ENCODE peak calls at places on chromosomes 5 and 9, in eight cellular contexts. E is lower lobe of right lung; O is PC-9; H is CD8-positive, alpha-beta memory T cell; Y is CD4-positive, alpha-beta memory T cell; U is pancreas; X is iPS DF 6.9; J is tibial artery. D is an unnamed sample. For H3K4me1, the result is how much of the 10 kb centered on the place peaks cover.

GRCh38 chr5:69502375-69503143 is 10.0 kb downstream of the OCLN start:
- DNase-seq in E (no peak), O (peak), H (no peak), Y (no peak), U (no peak), X (no peak), J (no peak), D (no peak)

GRCh38 chr5:16994576-16994975 is 58.5 kb upstream of the MYO10 start:
- DNase-seq in E (no peak), O (no peak), H (no peak), Y (no peak), U (no peak), X (peak), J (no peak), D (no peak)

GRCh38 chr9:71737455-71737854 is 30.9 kb downstream of the CEMIP2 start:
- DNase-seq in E (no peak), O (no peak), H (no peak), Y (no peak), U (no peak), X (no peak), J (no peak), D (no peak)

GRCh38 chr5:112308608-112309007 is 110.5 kb downstream of the EPB41L4A start:
- DNase-seq in E (no peak), O (no peak), H (no peak), Y (no peak), U (no peak), X (no peak), J (no peak), D (no peak)

GRCh38 chr5:86864022-86864421 is 246.3 kb downstream of the COX7C start:
- DNase-seq in E (no peak), O (no peak), H (no peak), Y (no peak), U (no peak), X (no peak), J (no peak), D (no peak)

GRCh38 chr5:31809037-31809910 is 170.3 kb downstream of the PDZD2 start:
- DNase-seq in E (peak), O (peak), H (no peak), Y (no peak), U (peak), X (no peak), J (peak), D (peak)

GRCh38 chr5:88680253-88681132 is 202.5 kb downstream of the MEF2C start:
- DNase-seq in E (peak), O (peak), H (peak), Y (peak), U (peak), X (no peak), J (no peak), D (peak)

GRCh38 chr5:80067531-80067930 is 32.4 kb downstream of the THBS4 start:
- DNase-seq in E (no peak), O (no peak), H (no peak), Y (no peak), U (no peak), X (no peak), J (no peak), D (no peak)

GRCh38 chr9:35406183-35406959 is 83.5 kb upstream of the RUSC2 start:
- DNase-seq in E (peak), O (no peak), H (no peak), Y (no peak), U (peak), X (peak), J (no peak), D (peak)

GRCh38 chr5:154945695-154946301 is 4.9 kb downstream of the MRPL22 start:
- DNase-seq in E (no peak), O (no peak), H (no peak), Y (no peak), U (no peak), X (no peak), J (no peak), D (no peak)

GRCh38 chr9:26756881-26757280 is 135.7 kb downstream of the CAAP1 start:
- DNase-seq in E (no peak), O (no peak), H (no peak), Y (no peak), U (no peak), X (no peak), J (no peak), D (no peak)

GRCh38 chr9:215631-216155 is 1.0 kb downstream of the DOCK8 start:
- DNase-seq in E (no peak), O (no peak), H (no peak), Y (no peak), U (no peak), X (no peak), J (no peak), D (no peak)

GRCh38 chr5:33994845-33995244 is 10.4 kb upstream of the SLC45A2 start:
- DNase-seq in E (no peak), O (no peak), H (no peak), Y (no peak), U (no peak), X (no peak), J (no peak), D (no peak)

GRCh38 chr5:127634007-127634406 is 14.9 kb upstream of the CTXN3 start:
- DNase-seq in E (no peak), O (no peak), H (no peak), Y (no peak), U (no peak), X (no peak), J (no peak), D (no peak)

GRCh38 chr9:91001146-91001611 is 199.6 kb downstream of the SYK start:
- DNase-seq in E (no peak), O (peak), H (no peak), Y (no peak), U (no peak), X (no peak), J (no peak), D (no peak)

GRCh38 chr5:112692472-112692871 is 45.2 kb upstream of the APC start:
- DNase-seq in E (no peak), O (no peak), H (no peak), Y (no peak), U (no peak), X (no peak), J (no peak), D (no peak)

GRCh38 chr9:114308361-114308950 is 14.4 kb upstream of the ORM1 start:
- DNase-seq in E (no peak), O (no peak), H (no peak), Y (no peak), U (no peak), X (no peak), J (peak), D (peak)

GRCh38 chr5:143051244-143052058 is 281.3 kb downstream of the ARHGAP26 start:
- DNase-seq in E (no peak), O (peak), H (no peak), Y (no peak), U (peak), X (no peak), J (no peak), D (no peak)

GRCh38 chr9:91817493-91818225 is 132.4 kb downstream of the ROR2 start:
- DNase-seq in E (no peak), O (no peak), H (no peak), Y (no peak), U (no peak), X (no peak), J (peak), D (no peak)

GRCh38 chr9:126622872-126623271 is 9.1 kb downstream of the LMX1B start:
- DNase-seq in E (no peak), O (no peak), H (no peak), Y (no peak), U (no peak), X (no peak), J (no peak), D (no peak)

GRCh38 chr5:97735209-97735608 is 552.2 kb upstream of the RIOK2 start:
- DNase-seq in E (no peak), O (no peak), H (no peak), Y (no peak), U (no peak), X (no peak), J (no peak), D (no peak)

GRCh38 chr5:27472000-27472763 is 433.8 kb upstream of the CDH9 start:
- DNase-seq in E (no peak), O (peak), H (no peak), Y (no peak), U (no peak), X (peak), J (no peak), D (no peak)

GRCh38 chr9:33718987-33719386 is 76.4 kb upstream of the PRSS3 start:
- DNase-seq in E (peak), O (no peak), H (no peak), Y (no peak), U (no peak), X (no peak), J (peak), D (no peak)

GRCh38 chr5:154138701-154139100 is 51.8 kb upstream of the GALNT10 start:
- DNase-seq in E (no peak), O (no peak), H (no peak), Y (no peak), U (no peak), X (no peak), J (no peak), D (no peak)

GRCh38 chr9:79817469-79818004 is 245.8 kb downstream of the TLE4 start:
- DNase-seq in E (no peak), O (no peak), H (no peak), Y (no peak), U (no peak), X (no peak), J (no peak), D (no peak)

GRCh38 chr5:37722236-37723146 is 117.3 kb downstream of the GDNF start:
- DNase-seq in E (no peak), O (peak), H (no peak), Y (no peak), U (no peak), X (no peak), J (no peak), D (no peak)

GRCh38 chr9:26863074-26863473 is 29.5 kb downstream of the CAAP1 start:
- DNase-seq in E (no peak), O (no peak), H (no peak), Y (no peak), U (no peak), X (no peak), J (no peak), D (no peak)

GRCh38 chr9:137801023-137801319 is 76.6 kb upstream of the CACNA1B start:
- DNase-seq in E (no peak), O (no peak), H (no peak), Y (no peak), U (no peak), X (no peak), J (no peak), D (no peak)

GRCh38 chr9:69645488-69645887 is 26.7 kb downstream of the APBA1 start:
- DNase-seq in E (peak), O (peak), H (no peak), Y (no peak), U (peak), X (no peak), J (no peak), D (no peak)

GRCh38 chr5:151597749-151598148 is 6.6 kb upstream of the FAT2 start:
- DNase-seq in E (peak), O (no peak), H (no peak), Y (no peak), U (no peak), X (no peak), J (no peak), D (no peak)

GRCh38 chr5:143248391-143248790 is 155.1 kb downstream of the NR3C1 start:
- DNase-seq in E (no peak), O (no peak), H (no peak), Y (no peak), U (no peak), X (no peak), J (no peak), D (no peak)

GRCh38 chr5:132807163-132807838 is 5.8 kb upstream of the SOWAHA start:
- DNase-seq in E (no peak), O (no peak), H (no peak), Y (no peak), U (peak), X (no peak), J (peak), D (no peak)

GRCh38 chr9:69899491-69899890 is 78.9 kb downstream of the CFAP95 start:
- DNase-seq in E (no peak), O (no peak), H (no peak), Y (no peak), U (no peak), X (no peak), J (no peak), D (no peak)

GRCh38 chr9:35570709-35571108 is 34.4 kb upstream of the TESK1 start:
- DNase-seq in E (no peak), O (no peak), H (no peak), Y (no peak), U (no peak), X (no peak), J (no peak), D (no peak)

GRCh38 chr5:122415481-122416120 is 103.6 kb downstream of the SNCAIP start:
- DNase-seq in E (peak), O (peak), H (no peak), Y (no peak), U (peak), X (peak), J (peak), D (peak)

GRCh38 chr9:19232830-19233194 is 2.3 kb downstream of the DENND4C start:
- DNase-seq in E (no peak), O (no peak), H (no peak), Y (no peak), U (peak), X (no peak), J (no peak), D (no peak)

GRCh38 chr9:79694676-79695400 is 123.1 kb downstream of the TLE4 start:
- DNase-seq in E (no peak), O (no peak), H (no peak), Y (no peak), U (no peak), X (no peak), J (no peak), D (no peak)

GRCh38 chr5:176700239-176700847 is 53.1 kb downstream of the TSPAN17 start:
- DNase-seq in E (no peak), O (no peak), H (no peak), Y (no peak), U (no peak), X (no peak), J (no peak), D (no peak)

GRCh38 chr5:139670369-139671095 is 22.4 kb downstream of the CXXC5 start:
- DNase-seq in E (no peak), O (no peak), H (no peak), Y (no peak), U (no peak), X (no peak), J (no peak), D (peak)
- H3K27ac ChIP-seq in E (peak), O (no peak), H (peak), Y (no peak), U (peak), X (no peak), J (peak), D (peak)

GRCh38 chr5:131250749-131251148 is 13.1 kb upstream of the CDC42SE2 start:
- DNase-seq in E (no peak), O (no peak), H (no peak), Y (no peak), U (no peak), X (no peak), J (no peak), D (no peak)
- H3K4me1 ChIP-seq in E (under half), O (under half), H (under half), Y (under half), U (under half), X (under half), J (under half), D (under half)

GRCh38 chr5:76820491-76820890 is 1.7 kb downstream of the F2RL1 start:
- DNase-seq in E (no peak), O (no peak), H (no peak), Y (no peak), U (no peak), X (no peak), J (no peak), D (no peak)
- H3K27ac ChIP-seq in E (no peak), O (peak), H (no peak), Y (no peak), U (no peak), X (no peak), J (no peak), D (peak)

GRCh38 chr9:136054146-136054545 is 40.9 kb downstream of the NACC2 start:
- DNase-seq in E (no peak), O (no peak), H (no peak), Y (no peak), U (no peak), X (no peak), J (no peak), D (no peak)
- H3K4me1 ChIP-seq in E (half or more), O (under half), H (under half), Y (under half), U (under half), X (under half), J (half or more), D (under half)

GRCh38 chr5:149442563-149443182 is 63.6 kb upstream of the IL17B start:
- DNase-seq in E (peak), O (peak), H (peak), Y (peak), U (peak), X (peak), J (peak), D (peak)
- H3K27ac ChIP-seq in E (peak), O (no peak), H (no peak), Y (no peak), U (peak), X (no peak), J (peak), D (peak)

GRCh38 chr5:139677404-139678282 is 29.5 kb downstream of the CXXC5 start:
- DNase-seq in E (no peak), O (no peak), H (no peak), Y (no peak), U (peak), X (no peak), J (no peak), D (no peak)
- H3K4me1 ChIP-seq in E (under half), O (under half), H (under half), Y (under half), U (half or more), X (under half), J (half or more), D (under half)

DNA sequence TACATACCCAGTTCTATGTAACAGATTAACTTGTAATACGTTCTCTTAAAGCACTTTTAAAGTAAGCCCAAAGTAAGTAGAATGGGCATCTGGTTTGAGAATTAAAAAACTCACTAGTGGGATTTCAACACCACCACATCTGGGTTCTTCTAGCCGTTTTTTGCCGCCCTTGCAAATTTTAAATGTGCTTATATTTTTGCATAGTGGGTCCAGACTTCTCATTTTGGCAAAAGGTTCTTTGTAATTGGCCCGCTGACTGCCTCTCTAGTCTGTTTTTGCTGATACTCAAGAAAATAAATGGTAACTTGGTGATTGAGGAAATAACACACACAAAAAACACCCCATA is 582 bp upstream of the FBXO4 start:
- DNase-seq in E (no peak), O (no peak), H (no peak), Y (no peak), U (no peak), X (no peak), J (no peak), D (no peak)
- H3K27ac ChIP-seq in E (peak), O (no peak), H (peak), Y (peak), U (peak), X (no peak), J (peak), D (peak)

DNA sequence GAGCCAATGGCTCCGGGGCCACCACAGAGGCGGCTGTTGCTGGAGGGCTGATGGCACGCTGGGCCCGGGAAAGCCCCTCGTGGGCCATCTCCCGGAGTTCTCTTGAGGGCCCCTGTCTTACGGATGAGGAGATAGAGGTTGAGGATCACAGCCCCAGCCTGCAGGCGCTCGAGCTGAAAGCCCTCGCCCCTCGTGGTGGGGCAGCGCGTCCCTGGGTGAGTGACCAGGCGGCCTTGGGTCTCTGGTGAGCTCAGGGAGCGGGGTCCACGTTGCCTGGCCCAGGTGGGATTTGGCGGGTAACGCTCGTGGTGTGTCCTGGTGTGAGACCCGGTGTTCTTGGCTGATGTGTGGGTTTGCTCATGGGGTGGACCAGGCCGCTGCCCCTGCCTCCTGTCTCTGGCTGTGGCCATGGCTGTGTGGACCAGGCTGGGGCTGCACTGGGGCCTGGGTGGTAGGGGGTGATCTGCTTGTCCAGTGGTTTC is 38.9 kb downstream of the RXRA start:
- DNase-seq in E (no peak), O (no peak), H (no peak), Y (no peak), U (no peak), X (no peak), J (no peak), D (no peak)
- H3K4me1 ChIP-seq in E (half or more), O (under half), H (under half), Y (under half), U (under half), X (under half), J (half or more), D (under half)

D was measured in Peyer's patch.